ENCODE peak calls at places on chromosomes 7 and 10, in five cellular contexts. O, H, N, I and M are unnamed samples.

GRCh38 chr10:35765039-35765662 is 123.1 kb upstream of the FZD8 start:
- DNase-seq in O (peak), H (no peak), N (no peak), I (no peak), M (no peak)

GRCh38 chr7:101696-102376 is 90.5 kb upstream of the FAM20C start:
- DNase-seq in O (no peak), H (peak), N (no peak), I (no peak), M (no peak)

GRCh38 chr7:93117852-93118530 is at the start of gene SAMD9:
- DNase-seq in O (peak), H (peak), N (peak), I (peak), M (peak)

GRCh38 chr7:131057524-131058065 is 270.1 kb upstream of the MKLN1 start:
- DNase-seq in O (no peak), H (no peak), N (peak), I (no peak), M (no peak)

GRCh38 chr7:79820387-79820786 is 314.2 kb upstream of the GNAI1 start:
- DNase-seq in O (no peak), H (peak), N (no peak), I (no peak), M (peak)

GRCh38 chr10:116719712-116720111 is 22.7 kb downstream of the HSPA12A start:
- DNase-seq in O (no peak), H (no peak), N (no peak), I (no peak), M (no peak)

GRCh38 chr7:44379366-44380178 is 54.2 kb upstream of the CAMK2B start:
- DNase-seq in O (peak), H (peak), N (no peak), I (no peak), M (peak)

GRCh38 chr7:74033372-74034311 is 5.7 kb downstream of the ELN start:
- DNase-seq in O (peak), H (no peak), N (no peak), I (no peak), M (peak)

GRCh38 chr7:362416-363096 is 72.6 kb downstream of the FOXL3 start:
- DNase-seq in O (peak), H (peak), N (no peak), I (no peak), M (no peak)

GRCh38 chr7:101688183-101688831 is 59.2 kb upstream of the MYL10 start:
- DNase-seq in O (peak), H (peak), N (peak), I (no peak), M (peak)

GRCh38 chr7:25659841-25660240 is 431.6 kb upstream of the NPVF start:
- DNase-seq in O (no peak), H (no peak), N (no peak), I (no peak), M (peak)

GRCh38 chr7:15995027-15995426 is 308.5 kb upstream of the MEOX2 start:
- DNase-seq in O (no peak), H (no peak), N (no peak), I (no peak), M (no peak)

GRCh38 chr7:87056346-87056745 is 3.1 kb downstream of the ELAPOR2 start:
- DNase-seq in O (no peak), H (no peak), N (no peak), I (no peak), M (no peak)

GRCh38 chr7:93715234-93715633 is 140.7 kb upstream of the CALCR start:
- DNase-seq in O (peak), H (peak), N (peak), I (no peak), M (peak)

GRCh38 chr7:149873968-149874643 is at the start of gene ATP6V0E2:
- DNase-seq in O (no peak), H (no peak), N (no peak), I (no peak), M (no peak)

GRCh38 chr7:116441534-116441933 is 58.0 kb upstream of the CAV2 start:
- DNase-seq in O (no peak), H (peak), N (no peak), I (no peak), M (no peak)

GRCh38 chr7:116439856-116440549 is 59.5 kb upstream of the CAV2 start:
- DNase-seq in O (peak), H (no peak), N (no peak), I (no peak), M (no peak)

GRCh38 chr7:116443646-116444045 is 55.9 kb upstream of the CAV2 start:
- DNase-seq in O (no peak), H (no peak), N (no peak), I (no peak), M (no peak)

GRCh38 chr7:116445447-116445846 is 54.1 kb upstream of the CAV2 start:
- DNase-seq in O (no peak), H (no peak), N (no peak), I (no peak), M (no peak)

GRCh38 chr7:116443101-116443523 is 56.4 kb upstream of the CAV2 start:
- DNase-seq in O (no peak), H (peak), N (peak), I (no peak), M (peak)
- TF ChIP-seq MXI1 in O (no peak), H (no peak), N (no peak), I (no peak), M (no peak)

GRCh38 chr7:64879800-64880199 is 23.3 kb upstream of the ZNF273 start:
- DNase-seq in O (no peak), H (no peak), N (no peak), I (no peak), M (peak)

GRCh38 chr7:64879097-64879730 is 23.9 kb upstream of the ZNF273 start:
- DNase-seq in O (no peak), H (no peak), N (no peak), I (no peak), M (peak)

GRCh38 chr7:64877714-64878610 is 25.1 kb upstream of the ZNF273 start:
- DNase-seq in O (no peak), H (no peak), N (no peak), I (no peak), M (peak)

GRCh38 chr7:64876792-64877713 is 26.0 kb upstream of the ZNF273 start:
- DNase-seq in O (no peak), H (no peak), N (no peak), I (no peak), M (peak)

DNA sequence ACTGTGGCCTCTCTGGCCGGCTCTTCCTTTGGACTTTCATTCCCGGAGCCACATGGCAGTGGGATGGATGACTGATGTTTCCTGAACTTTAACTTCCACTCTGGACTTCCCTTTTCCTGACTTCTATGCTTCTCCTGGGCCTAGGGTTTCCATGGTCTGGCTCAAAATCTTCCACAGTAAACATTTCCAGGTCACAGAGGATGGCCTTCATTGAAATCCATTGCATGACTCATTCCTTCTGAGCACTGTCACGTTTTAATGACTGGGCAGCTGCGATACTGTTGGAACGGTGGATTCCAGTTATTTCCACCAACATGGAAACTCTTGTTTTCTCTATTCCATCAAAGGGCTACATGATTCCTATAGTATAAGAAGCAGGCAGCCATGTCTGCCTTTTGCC is 24.4 kb upstream of the ZNF273 start:
- DNase-seq in O (no peak), H (no peak), N (no peak), I (no peak), M (peak)
- TF ChIP-seq MXI1 in O (no peak), H (no peak), N (no peak), I (no peak), M (no peak)

GRCh38 chr7:98870071-98870651 is 347 bp upstream of the TMEM130 start:
- DNase-seq in O (peak), H (peak), N (no peak), I (peak), M (peak)
- TF ChIP-seq MXI1 in O (no peak), H (no peak), N (no peak), I (no peak), M (peak)

GRCh38 chr10:75513292-75513691 is 81.9 kb downstream of the LRMDA start:
- DNase-seq in O (no peak), H (no peak), N (no peak), I (no peak), M (no peak)
- TF ChIP-seq MXI1 in O (no peak), H (no peak), N (no peak), I (no peak), M (no peak)

GRCh38 chr10:113754768-113755167 is 3.3 kb downstream of the PLEKHS1 start:
- DNase-seq in O (no peak), H (no peak), N (no peak), I (no peak), M (no peak)

GRCh38 chr10:113754125-113754524 is 2.6 kb downstream of the PLEKHS1 start:
- DNase-seq in O (no peak), H (no peak), N (no peak), I (no peak), M (no peak)

GRCh38 chr10:113751116-113751728 is at the start of gene PLEKHS1:
- DNase-seq in O (no peak), H (no peak), N (no peak), I (no peak), M (no peak)

GRCh38 chr10:113753020-113753692 is 1.7 kb downstream of the PLEKHS1 start:
- DNase-seq in O (peak), H (peak), N (no peak), I (no peak), M (peak)

GRCh38 chr10:113752553-113752952 is 1.1 kb downstream of the PLEKHS1 start:
- DNase-seq in O (no peak), H (no peak), N (no peak), I (no peak), M (no peak)
- TF ChIP-seq MXI1 in O (no peak), H (no peak), N (no peak), I (no peak), M (no peak)

GRCh38 chr7:88669913-88670312 is 89.6 kb upstream of the ZNF804B start:
- DNase-seq in O (no peak), H (no peak), N (no peak), I (no peak), M (no peak)
- TF ChIP-seq MXI1 in O (no peak), H (no peak), N (no peak), I (no peak), M (no peak)

GRCh38 chr10:121373411-121373810 is 224.8 kb downstream of the FGFR2 start:
- DNase-seq in O (no peak), H (no peak), N (no peak), I (no peak), M (no peak)

GRCh38 chr10:121374121-121374520 is 224.1 kb downstream of the FGFR2 start:
- DNase-seq in O (no peak), H (no peak), N (no peak), I (no peak), M (no peak)

GRCh38 chr10:121371836-121372235 is 226.4 kb downstream of the FGFR2 start:
- DNase-seq in O (no peak), H (no peak), N (no peak), I (no peak), M (no peak)

GRCh38 chr10:121365566-121365965 is 232.7 kb downstream of the FGFR2 start:
- DNase-seq in O (no peak), H (no peak), N (no peak), I (no peak), M (no peak)

DNA sequence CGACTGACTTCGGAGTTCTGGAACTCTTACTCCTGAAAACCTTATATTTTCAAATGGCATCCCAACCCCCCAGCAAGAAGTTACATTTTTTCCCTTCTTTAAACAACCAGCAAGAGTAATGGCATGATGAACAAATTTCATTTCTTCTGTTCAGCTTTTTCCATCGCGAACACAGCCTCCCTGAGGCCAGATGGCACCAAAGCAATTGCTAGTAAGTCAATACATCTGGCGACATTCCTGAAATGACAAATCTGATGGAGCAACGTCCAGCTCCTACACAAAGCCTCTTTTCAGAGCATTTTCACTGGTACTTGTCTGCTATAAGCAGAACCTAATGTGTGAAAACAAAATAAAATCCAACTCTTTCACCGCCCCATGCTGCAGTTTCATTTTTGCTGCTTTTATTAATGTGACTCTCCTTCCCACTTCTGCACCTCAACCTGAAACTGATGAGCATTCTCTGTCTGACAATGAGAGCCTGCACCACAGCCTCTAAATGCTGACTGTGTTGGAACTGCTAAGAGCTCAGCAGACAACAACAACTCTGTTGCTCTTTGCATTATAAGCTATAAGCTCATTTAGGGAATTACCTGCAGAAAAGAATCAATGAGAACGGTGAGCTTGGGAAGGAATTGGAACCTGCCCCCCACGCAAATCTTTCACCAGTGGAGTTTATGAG is 229.8 kb downstream of the FGFR2 start:
- DNase-seq in O (no peak), H (no peak), N (peak), I (no peak), M (no peak)
- TF ChIP-seq MXI1 in O (no peak), H (no peak), N (no peak), I (no peak), M (no peak)

DNA sequence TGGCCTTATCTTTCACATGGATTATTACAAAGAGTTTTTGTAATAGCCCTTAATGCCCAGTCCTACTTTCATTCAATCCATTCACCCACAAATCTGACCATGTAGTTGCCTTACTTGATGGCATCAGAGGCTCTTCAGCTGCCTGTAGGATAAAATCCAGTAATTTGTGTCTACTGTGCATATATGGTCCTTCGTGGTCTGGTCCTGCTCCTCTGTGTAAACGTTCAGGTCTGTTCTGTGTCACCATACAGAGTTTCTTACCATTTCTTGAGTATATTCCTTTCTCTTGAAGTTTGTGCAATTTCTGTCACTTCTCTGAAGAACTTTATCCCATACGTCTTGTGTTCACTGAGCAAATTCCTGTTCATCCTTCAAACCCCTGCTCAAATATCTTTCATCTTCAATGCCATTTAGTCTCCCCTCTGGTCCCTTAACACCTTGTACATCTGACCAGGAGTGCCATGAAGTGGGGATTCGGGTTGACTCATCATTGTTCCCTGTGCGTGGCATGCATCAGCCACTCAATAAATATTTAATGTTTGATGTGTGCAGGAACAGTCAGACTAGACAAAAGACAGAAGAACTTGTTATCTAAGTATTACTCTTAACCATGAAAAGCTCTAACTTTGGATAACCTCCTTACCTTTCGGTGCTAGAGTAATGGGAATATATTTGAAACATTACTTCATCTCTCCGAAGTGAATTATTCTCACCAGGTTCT is 98.6 kb upstream of the RPA3 start:
- DNase-seq in O (no peak), H (no peak), N (peak), I (no peak), M (no peak)
- TF ChIP-seq MXI1 in O (no peak), H (no peak), N (no peak), I (no peak), M (no peak)